ENCODE peak calls at places on chromosomes 5 and 9, in five cellular contexts. N is GM12892, U is transverse colon, B is GM23338, Z is breast epithelium. F is an unnamed sample.
A peak's percentile ranks its signal among the peaks of the same experiment; 100 is the strongest.

GRCh38 chr9:69811329-69811989 is 9.2 kb upstream of the CFAP95 start:
- DNase-seq in N (no peak), U (no peak), B (no peak), Z (no peak), F (no peak)

GRCh38 chr5:132576123-132576522 is 19.3 kb downstream of the RAD50 start:
- DNase-seq in N (no peak), U (no peak), B (no peak), Z (no peak), F (no peak)

GRCh38 chr9:97934321-97935115 is 3.5 kb downstream of the HEMGN start:
- DNase-seq in N (no peak), U (no peak), B (peak; percentile 43), Z (no peak), F (peak; percentile 46)

GRCh38 chr5:1199649-1200494 is 1.5 kb upstream of the SLC6A19 start:
- DNase-seq in N (no peak), U (no peak), B (no peak), Z (no peak), F (no peak)

GRCh38 chr5:180133060-180133459 is 61.5 kb upstream of the RNF130 start:
- DNase-seq in N (no peak), U (no peak), B (no peak), Z (peak; percentile 27), F (peak; percentile 61)

GRCh38 chr5:103452666-103453065 is 109.9 kb downstream of the NUDT12 start:
- DNase-seq in N (no peak), U (no peak), B (no peak), Z (no peak), F (no peak)

GRCh38 chr5:138385660-138386059 is 33.2 kb downstream of the KDM3B start:
- DNase-seq in N (no peak), U (no peak), B (no peak), Z (no peak), F (no peak)

GRCh38 chr9:130508218-130508617 is 63.5 kb downstream of the ASS1 start:
- DNase-seq in N (no peak), U (no peak), B (no peak), Z (no peak), F (no peak)

GRCh38 chr5:142713151-142713706 is 27.3 kb upstream of the FGF1 start:
- DNase-seq in N (peak; percentile 55), U (peak; percentile 92), B (peak; percentile 96), Z (peak; percentile 89), F (peak; percentile 96)

GRCh38 chr5:95759005-95759404 is 27.9 kb downstream of the RHOBTB3 start:
- DNase-seq in N (no peak), U (no peak), B (no peak), Z (no peak), F (no peak)

GRCh38 chr5:157603333-157604190 is 28.0 kb upstream of the ADAM19 start:
- DNase-seq in N (no peak), U (no peak), B (no peak), Z (no peak), F (no peak)

GRCh38 chr5:14305045-14305444 is 161.9 kb downstream of the TRIO start:
- DNase-seq in N (no peak), U (no peak), B (no peak), Z (no peak), F (no peak)

GRCh38 chr9:25917593-25918426 is 239.6 kb upstream of the TUSC1 start:
- DNase-seq in N (no peak), U (no peak), B (no peak), Z (no peak), F (no peak)

GRCh38 chr5:23994581-23995370 is 487.4 kb downstream of the PRDM9 start:
- DNase-seq in N (no peak), U (no peak), B (peak; percentile 27), Z (no peak), F (no peak)

GRCh38 chr9:137666505-137666809 is 47.7 kb downstream of the EHMT1 start:
- DNase-seq in N (no peak), U (no peak), B (no peak), Z (no peak), F (peak; percentile 73)

GRCh38 chr5:83440826-83441225 is 30.7 kb upstream of the VCAN start:
- DNase-seq in N (no peak), U (no peak), B (no peak), Z (no peak), F (no peak)

DNA sequence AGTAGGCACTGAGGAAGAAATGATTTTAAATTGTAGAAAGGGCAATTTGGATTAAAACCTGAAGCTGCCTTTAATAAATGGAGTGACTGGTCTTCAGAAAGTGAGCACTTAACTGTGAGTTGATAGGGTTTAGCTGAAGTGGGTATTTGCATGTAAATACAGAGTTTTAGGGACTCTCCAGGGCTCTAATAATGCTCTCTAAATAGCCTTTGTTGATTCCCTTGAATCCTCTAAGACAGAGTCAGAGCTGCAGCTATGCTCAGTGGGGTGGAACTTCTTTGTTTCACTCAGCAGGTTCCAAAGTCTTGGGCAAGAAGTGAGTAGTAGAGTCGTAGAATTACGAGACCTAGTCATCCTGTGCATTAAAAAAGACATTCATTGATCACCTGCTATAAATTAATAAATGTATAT is 21.4 kb downstream of the GLRA1 start:
- DNase-seq in N (no peak), U (no peak), B (peak; percentile 87), Z (no peak), F (no peak)
- TF ChIP-seq POLR2AphosphoS5 in N (no peak), U (no peak), B (peak; percentile 54), Z (no peak), F (no peak)

GRCh38 chr5:144947019-144947418 is 776.3 kb downstream of the KCTD16 start:
- DNase-seq in N (no peak), U (no peak), B (no peak), Z (no peak), F (no peak)

GRCh38 chr5:144951001-144951400 is 780.3 kb downstream of the KCTD16 start:
- DNase-seq in N (no peak), U (no peak), B (no peak), Z (no peak), F (no peak)
- TF ChIP-seq POLR2AphosphoS5 in N (no peak), U (no peak), B (no peak), Z (no peak), F (no peak)

GRCh38 chr5:177367981-177368960 is 10.5 kb downstream of the RGS14 start:
- DNase-seq in N (no peak), U (no peak), B (peak; percentile 60), Z (no peak), F (no peak)

GRCh38 chr5:177369050-177369912 is 11.6 kb downstream of the RGS14 start:
- DNase-seq in N (no peak), U (no peak), B (peak; percentile 76), Z (no peak), F (no peak)

GRCh38 chr5:177366528-177367322 is 9.0 kb downstream of the RGS14 start:
- DNase-seq in N (no peak), U (peak; percentile 88), B (peak; percentile 99), Z (peak; percentile 93), F (peak; percentile 86)

GRCh38 chr5:177365845-177366527 is 8.3 kb downstream of the RGS14 start:
- DNase-seq in N (no peak), U (no peak), B (peak; percentile 24), Z (no peak), F (no peak)

DNA sequence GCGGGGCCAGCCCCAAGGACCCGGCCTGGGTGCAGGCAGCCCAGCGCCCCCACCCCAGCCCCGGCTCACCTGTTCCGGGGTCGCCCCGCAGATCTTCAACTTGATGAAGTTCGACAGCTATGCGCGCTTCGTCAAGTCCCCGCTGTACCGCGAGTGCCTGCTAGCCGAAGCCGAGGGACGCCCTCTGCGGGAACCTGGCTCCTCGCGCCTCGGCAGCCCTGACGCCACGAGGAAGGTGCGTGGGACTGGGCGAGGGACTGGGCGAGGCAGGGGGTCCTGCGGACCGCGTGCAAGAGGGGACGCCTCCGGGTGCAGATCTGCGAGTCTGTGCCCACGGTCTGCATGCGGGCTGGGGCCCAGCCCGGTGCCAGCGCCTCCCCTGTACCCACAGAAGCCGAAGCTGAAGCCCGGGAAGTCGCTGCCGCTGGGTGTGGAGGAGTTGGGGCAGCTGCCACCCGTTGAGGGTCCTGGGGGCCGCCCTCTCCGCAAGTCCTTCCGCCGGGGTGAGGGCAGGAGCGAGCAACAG is 9.7 kb downstream of the RGS14 start:
- DNase-seq in N (no peak), U (no peak), B (peak; percentile 45), Z (no peak), F (no peak)
- TF ChIP-seq POLR2AphosphoS5 in N (no peak), U (no peak), B (peak; percentile 12), Z (no peak), F (peak; percentile 19)

GRCh38 chr9:128190013-128190412 is 1.4 kb downstream of the CIZ1 start:
- DNase-seq in N (no peak), U (no peak), B (no peak), Z (no peak), F (no peak)

GRCh38 chr9:128193469-128194096 is 2.2 kb upstream of the CIZ1 start:
- DNase-seq in N (no peak), U (no peak), B (no peak), Z (no peak), F (no peak)

GRCh38 chr9:128190516-128191405 is 611 bp downstream of the CIZ1 start:
- DNase-seq in N (no peak), U (peak; percentile 23), B (peak; percentile 19), Z (no peak), F (no peak)

GRCh38 chr9:128192601-128193371 is 1.4 kb upstream of the CIZ1 start:
- DNase-seq in N (no peak), U (peak; percentile 92), B (peak; percentile 79), Z (peak; percentile 87), F (peak; percentile 91)

GRCh38 chr9:128191406-128192046 is at the start of gene CIZ1:
- DNase-seq in N (peak; percentile 94), U (peak; percentile 85), B (peak; percentile 85), Z (peak; percentile 81), F (peak; percentile 97)
- TF ChIP-seq POLR2AphosphoS5 in N (no peak), U (no peak), B (peak; percentile 77), Z (peak; percentile 47), F (peak; percentile 80)

DNA sequence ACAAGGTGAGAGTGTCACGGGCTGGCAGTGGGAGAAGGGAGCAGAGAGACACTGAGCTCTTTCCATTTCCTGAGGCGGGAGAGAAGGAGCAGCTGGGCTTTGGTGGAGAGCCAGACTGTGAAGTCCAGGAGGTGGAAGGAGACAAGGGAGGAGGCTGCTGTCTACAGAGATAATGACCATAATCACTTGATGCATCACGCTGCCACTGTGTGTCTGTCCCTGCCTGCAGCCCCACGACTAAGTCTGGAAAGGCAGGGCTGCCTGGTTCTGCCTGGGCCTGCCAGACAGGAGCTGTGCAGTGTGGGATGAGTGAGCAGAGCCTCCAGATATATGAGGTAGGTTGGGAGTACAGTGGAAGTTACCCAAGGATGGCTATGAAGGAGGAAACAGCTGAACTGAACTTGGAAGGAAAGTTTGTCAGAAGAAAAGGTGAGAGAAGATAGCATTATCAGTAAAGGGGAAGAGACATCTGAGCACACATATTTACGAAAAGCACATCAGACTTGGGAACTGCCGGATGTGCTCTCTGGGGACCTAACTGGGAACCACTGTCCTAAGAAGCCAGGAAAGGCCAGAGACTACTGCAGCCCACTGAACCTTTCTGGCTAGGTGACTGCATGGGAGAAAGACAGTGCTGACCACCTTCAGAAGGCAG is 12.6 kb upstream of the DDX41 start:
- DNase-seq in N (no peak), U (no peak), B (no peak), Z (peak; percentile 17), F (peak; percentile 44)
- TF ChIP-seq POLR2AphosphoS5 in N (no peak), U (no peak), B (no peak), Z (no peak), F (no peak)